ENCODE peak calls at places on chromosomes 3 and 15, in eight cellular contexts. One of them, this sample, is unnamed.

GRCh38 chr3:151423091-151423490 is 37.8 kb downstream of the IGSF10 start:
- DNase-seq in ecto neural progenitor cell: no peak
- DNase-seq in Kasumi-1: no peak
- DNase-seq in right lobe of liver: no peak
- DNase-seq in HepG2: no peak
- DNase-seq in psoas muscle: no peak
- DNase-seq in endothelial cell: no peak
- DNase-seq in type B pancreatic cell: no peak
- DNase-seq in this sample: no peak

GRCh38 chr15:87219650-87220615 is 1036.6 kb downstream of the NTRK3 start:
- DNase-seq in type B pancreatic cell: no peak
- DNase-seq in HepG2: no peak
- DNase-seq in psoas muscle: no peak
- DNase-seq in right lobe of liver: no peak
- DNase-seq in endothelial cell: no peak
- DNase-seq in Kasumi-1: no peak
- DNase-seq in ecto neural progenitor cell: no peak
- DNase-seq in this sample: no peak

GRCh38 chr15:78509726-78510312 is 2.4 kb downstream of the HYKK start:
- DNase-seq in HepG2: no peak
- DNase-seq in psoas muscle: no peak
- DNase-seq in type B pancreatic cell: no peak
- DNase-seq in endothelial cell: no peak
- DNase-seq in ecto neural progenitor cell: no peak
- DNase-seq in right lobe of liver: no peak
- DNase-seq in Kasumi-1: no peak
- DNase-seq in this sample: no peak

GRCh38 chr3:71728632-71729342 is 3.6 kb upstream of the EIF4E3 start:
- DNase-seq in Kasumi-1: no peak
- DNase-seq in type B pancreatic cell: no peak
- DNase-seq in HepG2: no peak
- DNase-seq in ecto neural progenitor cell: peak; percentile 68
- DNase-seq in right lobe of liver: no peak
- DNase-seq in endothelial cell: peak; percentile 27
- DNase-seq in psoas muscle: no peak
- DNase-seq in this sample: peak; percentile 83

GRCh38 chr15:63501256-63502089 is 2.9 kb upstream of the USP3 start:
- DNase-seq in endothelial cell: peak; percentile 33
- DNase-seq in HepG2: peak; percentile 38
- DNase-seq in ecto neural progenitor cell: peak; percentile 63
- DNase-seq in psoas muscle: peak; percentile 86
- DNase-seq in Kasumi-1: no peak
- DNase-seq in right lobe of liver: peak; percentile 88
- DNase-seq in type B pancreatic cell: no peak
- DNase-seq in this sample: no peak

GRCh38 chr3:49329201-49329600 is 10.7 kb downstream of the USP4 start:
- DNase-seq in ecto neural progenitor cell: no peak
- DNase-seq in type B pancreatic cell: no peak
- DNase-seq in HepG2: no peak
- DNase-seq in Kasumi-1: no peak
- DNase-seq in endothelial cell: no peak
- DNase-seq in psoas muscle: no peak
- DNase-seq in right lobe of liver: no peak
- DNase-seq in this sample: no peak

GRCh38 chr3:4525555-4526238 is 32.5 kb downstream of the ITPR1 start:
- DNase-seq in HepG2: no peak
- DNase-seq in type B pancreatic cell: no peak
- DNase-seq in endothelial cell: no peak
- DNase-seq in Kasumi-1: no peak
- DNase-seq in right lobe of liver: no peak
- DNase-seq in ecto neural progenitor cell: no peak
- DNase-seq in psoas muscle: no peak
- DNase-seq in this sample: no peak

GRCh38 chr3:118171236-118171852 is 863.3 kb downstream of the IGSF11 start:
- DNase-seq in type B pancreatic cell: no peak
- DNase-seq in endothelial cell: no peak
- DNase-seq in Kasumi-1: no peak
- DNase-seq in HepG2: no peak
- DNase-seq in right lobe of liver: no peak
- DNase-seq in psoas muscle: no peak
- DNase-seq in ecto neural progenitor cell: no peak
- DNase-seq in this sample: no peak

GRCh38 chr15:52348056-52348745 is 52.6 kb upstream of the MYO5C start:
- DNase-seq in Kasumi-1: no peak
- DNase-seq in endothelial cell: no peak
- DNase-seq in type B pancreatic cell: no peak
- DNase-seq in psoas muscle: no peak
- DNase-seq in HepG2: no peak
- DNase-seq in ecto neural progenitor cell: no peak
- DNase-seq in right lobe of liver: no peak
- DNase-seq in this sample: no peak

GRCh38 chr15:34659056-34659455 is 75.6 kb upstream of the GOLGA8B start:
- DNase-seq in ecto neural progenitor cell: no peak
- DNase-seq in endothelial cell: no peak
- DNase-seq in Kasumi-1: no peak
- DNase-seq in psoas muscle: no peak
- DNase-seq in HepG2: no peak
- DNase-seq in right lobe of liver: no peak
- DNase-seq in type B pancreatic cell: no peak
- DNase-seq in this sample: no peak

GRCh38 chr3:101687142-101687931 is 819 bp upstream of the RPL24 start:
- DNase-seq in Kasumi-1: no peak
- DNase-seq in psoas muscle: no peak
- DNase-seq in endothelial cell: no peak
- DNase-seq in HepG2: no peak
- DNase-seq in ecto neural progenitor cell: no peak
- DNase-seq in right lobe of liver: no peak
- DNase-seq in type B pancreatic cell: no peak
- DNase-seq in this sample: no peak

GRCh38 chr3:155753038-155753647 is 8.3 kb upstream of the PLCH1 start:
- DNase-seq in Kasumi-1: peak; percentile 67
- DNase-seq in endothelial cell: no peak
- DNase-seq in right lobe of liver: no peak
- DNase-seq in type B pancreatic cell: no peak
- DNase-seq in HepG2: peak; percentile 39
- DNase-seq in psoas muscle: no peak
- DNase-seq in ecto neural progenitor cell: no peak
- DNase-seq in this sample: no peak

GRCh38 chr15:57422113-57422754 is 45.9 kb downstream of the CGNL1 start:
- DNase-seq in psoas muscle: no peak
- DNase-seq in HepG2: peak; percentile 7
- DNase-seq in ecto neural progenitor cell: no peak
- DNase-seq in Kasumi-1: peak; percentile 11
- DNase-seq in right lobe of liver: no peak
- DNase-seq in type B pancreatic cell: no peak
- DNase-seq in endothelial cell: no peak
- DNase-seq in this sample: no peak

GRCh38 chr15:100692259-100692658 is 89.9 kb downstream of the ASB7 start:
- DNase-seq in endothelial cell: no peak
- DNase-seq in ecto neural progenitor cell: no peak
- DNase-seq in HepG2: no peak
- DNase-seq in psoas muscle: no peak
- DNase-seq in type B pancreatic cell: no peak
- DNase-seq in Kasumi-1: no peak
- DNase-seq in right lobe of liver: no peak
- DNase-seq in this sample: no peak

GRCh38 chr3:139310474-139310933 is 33.3 kb upstream of the MRPS22 start:
- DNase-seq in endothelial cell: no peak
- DNase-seq in right lobe of liver: no peak
- DNase-seq in HepG2: no peak
- DNase-seq in Kasumi-1: no peak
- DNase-seq in type B pancreatic cell: no peak
- DNase-seq in ecto neural progenitor cell: no peak
- DNase-seq in psoas muscle: no peak
- DNase-seq in this sample: no peak

GRCh38 chr3:13584427-13584891 is 35.5 kb downstream of the FBLN2 start:
- DNase-seq in right lobe of liver: no peak
- DNase-seq in Kasumi-1: no peak
- DNase-seq in endothelial cell: no peak
- DNase-seq in HepG2: no peak
- DNase-seq in type B pancreatic cell: no peak
- DNase-seq in psoas muscle: no peak
- DNase-seq in ecto neural progenitor cell: no peak
- DNase-seq in this sample: no peak

GRCh38 chr3:47464603-47465002 is 11.1 kb downstream of the SCAP start:
- DNase-seq in ecto neural progenitor cell: no peak
- DNase-seq in Kasumi-1: peak; percentile 37
- DNase-seq in endothelial cell: no peak
- DNase-seq in psoas muscle: no peak
- DNase-seq in HepG2: no peak
- DNase-seq in right lobe of liver: no peak
- DNase-seq in type B pancreatic cell: no peak
- DNase-seq in this sample: no peak

GRCh38 chr3:51198476-51198875 is 186.6 kb upstream of the MANF start:
- DNase-seq in type B pancreatic cell: no peak
- DNase-seq in right lobe of liver: no peak
- DNase-seq in Kasumi-1: no peak
- DNase-seq in endothelial cell: no peak
- DNase-seq in HepG2: no peak
- DNase-seq in ecto neural progenitor cell: no peak
- DNase-seq in psoas muscle: no peak
- DNase-seq in this sample: no peak

GRCh38 chr15:74768771-74769342 is 13.0 kb upstream of the CSK start:
- DNase-seq in right lobe of liver: peak; percentile 72
- DNase-seq in type B pancreatic cell: no peak
- DNase-seq in Kasumi-1: peak; percentile 68
- DNase-seq in endothelial cell: peak; percentile 70
- DNase-seq in psoas muscle: peak; percentile 78
- DNase-seq in HepG2: peak; percentile 55
- DNase-seq in ecto neural progenitor cell: peak; percentile 81
- DNase-seq in this sample: no peak

GRCh38 chr3:75272708-75273107 is 391.4 kb upstream of the FRG2C start:
- DNase-seq in endothelial cell: no peak
- DNase-seq in psoas muscle: no peak
- DNase-seq in type B pancreatic cell: no peak
- DNase-seq in HepG2: no peak
- DNase-seq in ecto neural progenitor cell: no peak
- DNase-seq in Kasumi-1: no peak
- DNase-seq in right lobe of liver: no peak
- DNase-seq in this sample: no peak

GRCh38 chr3:171388537-171388936 is 71.7 kb downstream of the TNIK start:
- DNase-seq in HepG2: no peak
- DNase-seq in right lobe of liver: no peak
- DNase-seq in Kasumi-1: no peak
- DNase-seq in type B pancreatic cell: no peak
- DNase-seq in endothelial cell: no peak
- DNase-seq in psoas muscle: no peak
- DNase-seq in ecto neural progenitor cell: no peak
- DNase-seq in this sample: no peak

GRCh38 chr3:49020335-49021212 is 1.3 kb upstream of the NDUFAF3 start:
- DNase-seq in Kasumi-1: peak; percentile 61
- DNase-seq in right lobe of liver: peak; percentile 79
- DNase-seq in endothelial cell: peak; percentile 42
- DNase-seq in type B pancreatic cell: no peak
- DNase-seq in psoas muscle: peak; percentile 77
- DNase-seq in ecto neural progenitor cell: peak; percentile 69
- DNase-seq in HepG2: no peak
- DNase-seq in this sample: no peak

GRCh38 chr15:43347114-43347513 is 16.7 kb upstream of the LCMT2 start:
- DNase-seq in Kasumi-1: no peak
- DNase-seq in right lobe of liver: no peak
- DNase-seq in type B pancreatic cell: no peak
- DNase-seq in psoas muscle: no peak
- DNase-seq in HepG2: no peak
- DNase-seq in ecto neural progenitor cell: no peak
- DNase-seq in endothelial cell: no peak
- DNase-seq in this sample: no peak

GRCh38 chr15:101523560-101523940 is 34.0 kb upstream of the PCSK6 start:
- DNase-seq in Kasumi-1: no peak
- DNase-seq in psoas muscle: no peak
- DNase-seq in ecto neural progenitor cell: peak; percentile 34
- DNase-seq in type B pancreatic cell: no peak
- DNase-seq in endothelial cell: no peak
- DNase-seq in right lobe of liver: no peak
- DNase-seq in HepG2: peak; percentile 55
- DNase-seq in this sample: no peak

GRCh38 chr3:30457081-30457480 is 149.3 kb upstream of the TGFBR2 start:
- DNase-seq in endothelial cell: no peak
- DNase-seq in ecto neural progenitor cell: no peak
- DNase-seq in Kasumi-1: no peak
- DNase-seq in HepG2: no peak
- DNase-seq in right lobe of liver: no peak
- DNase-seq in psoas muscle: no peak
- DNase-seq in type B pancreatic cell: no peak
- DNase-seq in this sample: no peak

GRCh38 chr3:189392969-189393368 is 221.2 kb downstream of the TPRG1 start:
- DNase-seq in ecto neural progenitor cell: no peak
- DNase-seq in right lobe of liver: no peak
- DNase-seq in endothelial cell: no peak
- DNase-seq in type B pancreatic cell: no peak
- DNase-seq in HepG2: no peak
- DNase-seq in psoas muscle: no peak
- DNase-seq in Kasumi-1: no peak
- DNase-seq in this sample: no peak

GRCh38 chr3:193946945-193947344 is 189.0 kb upstream of the HES1 start:
- DNase-seq in ecto neural progenitor cell: no peak
- DNase-seq in right lobe of liver: no peak
- DNase-seq in HepG2: peak; percentile 81
- DNase-seq in endothelial cell: no peak
- DNase-seq in Kasumi-1: no peak
- DNase-seq in psoas muscle: no peak
- DNase-seq in type B pancreatic cell: no peak
- DNase-seq in this sample: no peak

GRCh38 chr3:86738684-86739083 is 252.3 kb downstream of the VGLL3 start:
- DNase-seq in right lobe of liver: no peak
- DNase-seq in endothelial cell: no peak
- DNase-seq in psoas muscle: no peak
- DNase-seq in type B pancreatic cell: no peak
- DNase-seq in HepG2: no peak
- DNase-seq in ecto neural progenitor cell: no peak
- DNase-seq in Kasumi-1: no peak
- DNase-seq in this sample: no peak

This sample was measured in iPS DF 19.7.